ENCODE peak calls at places on chromosomes 3 and 15, in ten cellular contexts. D is MM.1S; Y is A673; E is MV-4-11; M is HS-27A; V is right cardiac atrium; H is coronary artery; S is posterior vena cava; Z is stimulated activated CD8-positive, alpha-beta memory T cell treated with anti-CD3 and anti-CD28 coated beads, Interleukin-12 subunit alpha, Interleukin-12 subunit beta, amount 100 ng/mL, for 1 hour; O is mesothelial cell of epicardium. Q is an unnamed sample.
A peak's percentile ranks its signal among the peaks of the same experiment; 100 is the strongest.

GRCh38 chr15:67550522-67550921 is 8.0 kb downstream of the MAP2K5 start:
- DNase-seq in D (no peak), Y (peak; percentile 33), E (peak; percentile 25), M (no peak), V (no peak), H (no peak), S (no peak), Z (no peak), O (no peak), Q (no peak)

GRCh38 chr15:68154923-68155559 is 50.1 kb downstream of the CALML4 start:
- DNase-seq in D (peak; percentile 61), Y (peak; percentile 79), E (peak; percentile 30), M (no peak), V (peak; percentile 27), H (no peak), S (no peak), Z (no peak), O (no peak), Q (peak; percentile 28)

GRCh38 chr15:82843561-82843960 is 34.1 kb downstream of the WHAMM start:
- DNase-seq in D (no peak), Y (no peak), E (peak; percentile 61), M (no peak), V (no peak), H (no peak), S (no peak), Z (no peak), O (no peak), Q (no peak)

GRCh38 chr15:65752151-65752700 is 39.9 kb downstream of the DENND4A start:
- DNase-seq in D (no peak), Y (no peak), E (no peak), M (no peak), V (no peak), H (no peak), S (no peak), Z (no peak), O (no peak), Q (no peak)

GRCh38 chr15:51992953-51993352 is 21.4 kb upstream of the LEO1 start:
- DNase-seq in D (no peak), Y (no peak), E (no peak), M (no peak), V (no peak), H (no peak), S (no peak), Z (no peak), O (no peak), Q (no peak)

GRCh38 chr3:16770021-16770420 is 114.7 kb upstream of the PLCL2 start:
- DNase-seq in D (no peak), Y (no peak), E (no peak), M (no peak), V (no peak), H (no peak), S (no peak), Z (no peak), O (no peak), Q (peak; percentile 48)

GRCh38 chr15:92645731-92646130 is 9.8 kb downstream of the FAM174B start:
- DNase-seq in D (no peak), Y (no peak), E (no peak), M (no peak), V (no peak), H (no peak), S (no peak), Z (no peak), O (no peak), Q (no peak)

GRCh38 chr3:61237858-61238257 is 13.4 kb downstream of the FHIT start:
- DNase-seq in D (no peak), Y (no peak), E (no peak), M (no peak), V (no peak), H (no peak), S (no peak), Z (no peak), O (no peak), Q (no peak)

GRCh38 chr3:134905647-134905935 is 110.5 kb downstream of the EPHB1 start:
- DNase-seq in D (no peak), Y (no peak), E (no peak), M (no peak), V (no peak), H (no peak), S (no peak), Z (no peak), O (no peak), Q (no peak)

GRCh38 chr3:172596394-172596706 is 73.1 kb upstream of the TNFSF10 start:
- DNase-seq in D (no peak), Y (no peak), E (no peak), M (no peak), V (no peak), H (no peak), S (no peak), Z (no peak), O (no peak), Q (no peak)